ENCODE peak calls at places on chromosomes 5 and 9, in five cellular contexts. X, N, F, D and H are unnamed samples.

GRCh38 chr5:82096249-82096648 is 124.4 kb downstream of the ATG10 start:
- DNase-seq in F (no peak), N (no peak), X (no peak), D (no peak), H (no peak)

GRCh38 chr5:133936611-133937015 is 31.8 kb downstream of the C5orf15 start:
- DNase-seq in N (no peak), F (no peak), X (no peak), D (no peak), H (no peak)

GRCh38 chr5:3590967-3591900 is 4.4 kb upstream of the IRX1 start:
- DNase-seq in F (no peak), X (no peak), D (no peak), N (no peak), H (no peak)

GRCh38 chr9:69207503-69207902 is 33.4 kb downstream of the TJP2 start:
- DNase-seq in X (no peak), N (no peak), D (no peak), F (no peak), H (no peak)

GRCh38 chr5:140197023-140197422 is 22.0 kb downstream of the CYSTM1 start:
- DNase-seq in N (no peak), D (no peak), F (no peak), X (no peak), H (no peak)

GRCh38 chr9:121921444-121921843 is 171.7 kb downstream of the TTLL11 start:
- DNase-seq in F (no peak), X (no peak), N (no peak), D (no peak), H (no peak)

GRCh38 chr5:7869474-7870136 is 657 bp downstream of the MTRR start:
- DNase-seq in F (no peak), D (no peak), N (peak; percentile 32), X (no peak), H (no peak)

GRCh38 chr9:16421534-16421933 is 448.9 kb downstream of the BNC2 start:
- DNase-seq in F (no peak), N (no peak), X (no peak), D (no peak), H (no peak)

GRCh38 chr9:128523199-128523925 is 18.8 kb downstream of the GLE1 start:
- DNase-seq in X (peak; percentile 62), D (no peak), N (no peak), F (no peak), H (peak; percentile 11)

GRCh38 chr9:94952553-94953373 is 226.3 kb downstream of the AOPEP start:
- DNase-seq in F (no peak), X (no peak), N (no peak), D (no peak), H (peak; percentile 63)

GRCh38 chr9:134390537-134390936 is 64.3 kb downstream of the RXRA start:
- DNase-seq in D (no peak), F (no peak), X (peak; percentile 63), N (no peak), H (no peak)

GRCh38 chr5:58362135-58362534 is 97.8 kb downstream of the PLK2 start:
- DNase-seq in F (no peak), D (no peak), X (no peak), N (no peak), H (no peak)

GRCh38 chr5:68114641-68115040 is 100.9 kb upstream of the PIK3R1 start:
- DNase-seq in F (no peak), X (no peak), N (no peak), D (no peak), H (peak; percentile 83)

GRCh38 chr5:38079625-38080402 is 178.5 kb upstream of the EGFLAM start:
- DNase-seq in D (no peak), F (no peak), N (no peak), X (no peak), H (no peak)

GRCh38 chr9:34611811-34612787 is at the start of gene RPP25L:
- DNase-seq in F (peak; percentile 92), D (peak; percentile 82), X (peak; percentile 90), N (peak; percentile 86), H (peak; percentile 67)

GRCh38 chr9:90903731-90904422 is 102.3 kb downstream of the SYK start:
- DNase-seq in N (no peak), D (peak; percentile 47), X (no peak), F (no peak), H (no peak)

GRCh38 chr5:83731638-83732037 is 11.0 kb upstream of the HAPLN1 start:
- DNase-seq in D (no peak), F (no peak), X (no peak), N (no peak), H (no peak)

GRCh38 chr5:170642066-170642735 is 138.4 kb downstream of the KCNIP1 start:
- DNase-seq in N (no peak), X (no peak), D (no peak), F (no peak), H (no peak)

GRCh38 chr5:73450041-73450598 is 1.5 kb upstream of the FOXD1 start:
- DNase-seq in D (no peak), F (no peak), X (no peak), N (no peak), H (no peak)

GRCh38 chr5:76813982-76814562 is 4.8 kb upstream of the F2RL1 start:
- DNase-seq in D (no peak), N (peak; percentile 90), X (no peak), F (no peak), H (peak; percentile 95)

GRCh38 chr9:134611046-134611445 is 30.6 kb upstream of the COL5A1 start:
- DNase-seq in X (no peak), N (no peak), F (peak; percentile 6), D (peak; percentile 75), H (peak; percentile 71)

GRCh38 chr5:169165052-169165451 is 135.9 kb downstream of the SLIT3 start:
- DNase-seq in N (no peak), D (no peak), F (no peak), X (no peak), H (peak; percentile 84)

GRCh38 chr9:91844656-91845291 is 105.3 kb downstream of the ROR2 start:
- DNase-seq in F (no peak), N (no peak), D (no peak), X (no peak), H (no peak)

GRCh38 chr9:37350486-37351190 is 71.9 kb upstream of the GRHPR start:
- DNase-seq in D (no peak), N (no peak), F (no peak), X (no peak), H (peak; percentile 91)

GRCh38 chr9:37348917-37349316 is 73.6 kb upstream of the GRHPR start:
- DNase-seq in D (no peak), F (no peak), X (no peak), N (no peak), H (no peak)

DNA sequence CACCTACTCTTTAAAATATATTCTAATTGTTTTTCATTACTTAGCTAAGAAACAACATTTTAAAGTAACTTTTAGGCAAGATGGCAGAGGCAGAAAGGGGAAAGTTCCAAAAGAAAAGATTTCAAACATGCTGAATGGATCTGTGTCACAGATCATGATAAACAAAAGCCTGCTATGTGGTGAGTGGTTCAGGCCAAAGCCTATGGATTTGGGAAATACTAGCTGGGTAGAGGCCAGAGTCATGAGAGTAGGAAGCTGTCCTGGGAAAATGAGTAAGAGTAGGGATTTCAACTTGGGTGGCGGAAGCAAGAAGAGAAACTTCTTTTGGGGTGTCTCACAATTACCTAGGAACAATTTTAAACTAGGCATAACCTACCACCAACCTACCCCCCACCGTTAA is 68.7 kb upstream of the GRHPR start:
- DNase-seq in D (no peak), N (no peak), X (no peak), F (no peak), H (no peak)
- H3K27ac ChIP-seq in D (no peak overlapping the region), N (no peak overlapping the region), X (no peak overlapping the region), F (no peak overlapping the region), H (no peak overlapping the region)

GRCh38 chr5:9187614-9188013 is 358.3 kb downstream of the SEMA5A start:
- DNase-seq in D (no peak), N (no peak), F (no peak), X (no peak), H (no peak)
- TF ChIP-seq CTCF in D (no peak), N (no peak), F (no peak), X (no peak), H (no peak)

DNA sequence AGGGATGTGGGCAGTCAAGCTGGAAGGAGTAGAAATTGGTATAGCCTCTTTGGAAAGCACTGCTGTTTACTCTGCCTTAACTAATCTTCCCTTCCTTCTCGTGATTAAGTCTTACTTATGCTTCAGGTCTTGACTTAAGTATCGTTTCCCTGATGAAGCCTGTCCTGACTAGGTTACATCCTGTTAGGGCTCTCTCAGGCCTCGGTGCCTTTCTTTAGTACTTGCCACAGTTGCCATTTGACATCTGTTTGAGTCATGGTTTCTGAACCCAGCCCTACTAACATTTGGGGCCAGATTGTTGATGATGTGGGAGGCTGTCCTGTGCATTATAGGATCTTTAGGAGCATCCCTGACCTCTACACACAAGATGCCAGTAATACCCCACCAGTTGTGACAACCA is 94.4 kb downstream of the GAPVD1 start:
- DNase-seq in N (no peak), D (no peak), F (no peak), X (no peak), H (no peak)
- H3K4me1 ChIP-seq in N (no peaks in the 10 kb centered on the region), D (no peaks in the 10 kb centered on the region), F (no peaks in the 10 kb centered on the region), X (no peaks in the 10 kb centered on the region), H (no peaks in the 10 kb centered on the region)

DNA sequence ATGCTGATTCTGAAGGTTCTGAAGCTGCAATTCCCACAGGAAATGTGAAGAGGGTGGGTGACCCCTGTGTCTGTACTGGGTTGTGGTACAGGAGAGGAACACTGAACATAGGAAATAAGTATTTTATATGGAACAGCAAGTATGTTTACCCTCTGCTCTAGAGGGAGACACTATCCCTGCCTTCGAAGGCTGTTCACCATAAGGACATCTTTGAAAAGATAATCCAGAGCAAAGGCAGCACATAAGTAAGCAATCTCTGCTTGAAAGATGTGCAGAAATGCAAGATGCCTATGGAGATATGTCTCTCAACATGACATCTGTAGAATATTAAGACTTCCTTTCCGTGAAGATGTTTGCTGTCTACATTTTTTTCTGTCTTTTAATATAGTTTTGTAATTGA is 184.4 kb upstream of the EFNA5 start:
- DNase-seq in N (no peak), X (no peak), F (no peak), D (no peak), H (no peak)
- H3K27ac ChIP-seq in N (no peak overlapping the region), X (no peak overlapping the region), F (no peak overlapping the region), D (no peak overlapping the region), H (no peak overlapping the region)

GRCh38 chr5:108382784-108383358 is 973 bp upstream of the FBXL17 start:
- DNase-seq in X (no peak), F (no peak), N (no peak), D (peak; percentile 7), H (peak; percentile 67)

GRCh38 chr5:108379722-108380530 is 2.0 kb downstream of the FBXL17 start:
- DNase-seq in X (no peak), D (no peak), N (peak; percentile 26), F (no peak), H (no peak)

GRCh38 chr5:108381955-108382783 is at the start of gene FBXL17:
- DNase-seq in F (peak; percentile 97), X (peak; percentile 98), D (peak; percentile 85), N (peak; percentile 95), H (peak; percentile 64)

GRCh38 chr5:108380531-108381021 is 1.3 kb downstream of the FBXL17 start:
- DNase-seq in N (peak; percentile 40), D (peak; percentile 10), X (peak; percentile 71), F (peak; percentile 56), H (no peak)

GRCh38 chr5:108381034-108381954 is 604 bp downstream of the FBXL17 start:
- DNase-seq in X (peak; percentile 88), F (peak; percentile 74), D (peak; percentile 49), N (peak; percentile 64), H (peak; percentile 61)
- TF ChIP-seq CTCF in X (no peak), F (no peak), D (peak; percentile 21), N (no peak), H (no peak)